ENCODE peak calls at places on chromosome 19, in six cellular contexts. V, Z, N, L, O and P are unnamed samples.

GRCh38 chr19:5903502-5904301 is at the start of gene NDUFA11:
- DNase-seq in O (peak; percentile 99), V (peak; percentile 93), L (peak; percentile 96), Z (peak; percentile 96), N (peak; percentile 100), P (no peak)

GRCh38 chr19:3710265-3710812 is 2.2 kb downstream of the TJP3 start:
- DNase-seq in L (no peak), N (peak; percentile 58), O (peak; percentile 62), V (no peak), Z (no peak), P (peak; percentile 62)

GRCh38 chr19:41606215-41606837 is 20.5 kb downstream of the CEACAM4 start:
- DNase-seq in O (no peak), V (no peak), L (no peak), Z (no peak), N (no peak), P (no peak)

GRCh38 chr19:10604460-10604980 is 17.4 kb upstream of the AP1M2 start:
- DNase-seq in N (peak; percentile 37), O (no peak), Z (no peak), L (no peak), V (no peak), P (no peak)

GRCh38 chr19:47540748-47541147 is 25.9 kb upstream of the NAPA start:
- DNase-seq in V (no peak), O (no peak), L (no peak), Z (no peak), N (no peak), P (peak; percentile 20)

GRCh38 chr19:4083677-4084546 is 17.2 kb upstream of the ZBTB7A start:
- DNase-seq in V (no peak), N (peak; percentile 50), L (peak; percentile 47), O (peak; percentile 21), Z (no peak), P (no peak)

GRCh38 chr19:53272044-53272443 is 4.5 kb upstream of the VN1R4 start:
- DNase-seq in N (no peak), Z (no peak), L (no peak), V (no peak), O (no peak), P (no peak)

GRCh38 chr19:2552859-2553258 is 76.9 kb downstream of the GADD45B start:
- DNase-seq in L (peak; percentile 49), O (no peak), V (peak; percentile 25), N (no peak), Z (no peak), P (peak; percentile 19)

GRCh38 chr19:42370068-42370520 is 20.0 kb downstream of the CNFN start:
- DNase-seq in Z (no peak), O (no peak), V (no peak), L (no peak), N (no peak), P (no peak)

GRCh38 chr19:55319786-55320185 is 5.4 kb downstream of the TMEM150B start:
- DNase-seq in N (peak; percentile 44), O (peak; percentile 43), Z (no peak), V (no peak), L (no peak), P (peak; percentile 41)

GRCh38 chr19:58307736-58308135 is 2.6 kb downstream of the ERVK3-1 start:
- DNase-seq in N (no peak), V (no peak), L (no peak), O (no peak), Z (no peak), P (no peak)

GRCh38 chr19:4914736-4915501 is 5.6 kb downstream of the UHRF1 start:
- DNase-seq in N (no peak), L (peak; percentile 62), Z (no peak), O (no peak), V (peak; percentile 65), P (peak; percentile 61)

GRCh38 chr19:34475975-34476594 is 5.5 kb upstream of the WTIP start:
- DNase-seq in V (no peak), L (no peak), Z (no peak), O (no peak), N (no peak), P (no peak)

GRCh38 chr19:49567722-49568454 is 12.5 kb downstream of the NOSIP start:
- DNase-seq in N (no peak), O (no peak), Z (no peak), V (peak; percentile 71), L (peak; percentile 67), P (no peak)

GRCh38 chr19:41708481-41708880 is at the start of gene CEACAM5:
- DNase-seq in Z (no peak), L (no peak), N (no peak), O (no peak), V (no peak), P (no peak)